ENCODE peak calls at places on chromosomes 5 and 9, in eight cellular contexts. One of them, this sample, is unnamed.

GRCh38 chr9:21357479-21358290 is 7.0 kb upstream of the IFNA6 start:
- DNase-seq in caudate nucleus: no peak
- DNase-seq in aorta: no peak
- DNase-seq in stimulated activated CD4-positive, alpha-beta T cell treated with anti-CD3 and anti-CD28 coated beads, Interleukin-12 subunit alpha, Interleukin-12 subunit beta, amount 100 ng/mL, for 4 hours: no peak
- DNase-seq in NCI-H2081: no peak
- DNase-seq in memory B cell: peak; percentile 10
- DNase-seq in activated CD4-positive, alpha-beta T cell treated with anti-CD3 and anti-CD28 coated beads, Interleukin-2, amount 10 ng/mL, durations not matched to agents 24 days and 14 days: peak; percentile 77
- DNase-seq in A549: no peak
- DNase-seq in this sample: no peak

GRCh38 chr9:98573749-98574278 is 134.9 kb downstream of the GABBR2 start:
- DNase-seq in caudate nucleus: no peak
- DNase-seq in aorta: no peak
- DNase-seq in stimulated activated CD4-positive, alpha-beta T cell treated with anti-CD3 and anti-CD28 coated beads, Interleukin-12 subunit alpha, Interleukin-12 subunit beta, amount 100 ng/mL, for 4 hours: no peak
- DNase-seq in NCI-H2081: no peak
- DNase-seq in memory B cell: no peak
- DNase-seq in activated CD4-positive, alpha-beta T cell treated with anti-CD3 and anti-CD28 coated beads, Interleukin-2, amount 10 ng/mL, durations not matched to agents 24 days and 14 days: no peak
- DNase-seq in A549: no peak
- DNase-seq in this sample: no peak

GRCh38 chr5:53944981-53945380 is 365.4 kb downstream of the ARL15 start:
- DNase-seq in caudate nucleus: no peak
- DNase-seq in aorta: no peak
- DNase-seq in stimulated activated CD4-positive, alpha-beta T cell treated with anti-CD3 and anti-CD28 coated beads, Interleukin-12 subunit alpha, Interleukin-12 subunit beta, amount 100 ng/mL, for 4 hours: no peak
- DNase-seq in NCI-H2081: no peak
- DNase-seq in memory B cell: no peak
- DNase-seq in activated CD4-positive, alpha-beta T cell treated with anti-CD3 and anti-CD28 coated beads, Interleukin-2, amount 10 ng/mL, durations not matched to agents 24 days and 14 days: no peak
- DNase-seq in A549: no peak
- DNase-seq in this sample: no peak

GRCh38 chr5:150272531-150272930 is 17.0 kb downstream of the CAMK2A start:
- DNase-seq in caudate nucleus: no peak
- DNase-seq in aorta: no peak
- DNase-seq in stimulated activated CD4-positive, alpha-beta T cell treated with anti-CD3 and anti-CD28 coated beads, Interleukin-12 subunit alpha, Interleukin-12 subunit beta, amount 100 ng/mL, for 4 hours: no peak
- DNase-seq in NCI-H2081: no peak
- DNase-seq in memory B cell: no peak
- DNase-seq in activated CD4-positive, alpha-beta T cell treated with anti-CD3 and anti-CD28 coated beads, Interleukin-2, amount 10 ng/mL, durations not matched to agents 24 days and 14 days: no peak
- DNase-seq in A549: peak; percentile 59
- DNase-seq in this sample: no peak

GRCh38 chr5:144276034-144276822 is 105.6 kb downstream of the KCTD16 start:
- DNase-seq in caudate nucleus: no peak
- DNase-seq in aorta: no peak
- DNase-seq in stimulated activated CD4-positive, alpha-beta T cell treated with anti-CD3 and anti-CD28 coated beads, Interleukin-12 subunit alpha, Interleukin-12 subunit beta, amount 100 ng/mL, for 4 hours: no peak
- DNase-seq in NCI-H2081: no peak
- DNase-seq in memory B cell: no peak
- DNase-seq in activated CD4-positive, alpha-beta T cell treated with anti-CD3 and anti-CD28 coated beads, Interleukin-2, amount 10 ng/mL, durations not matched to agents 24 days and 14 days: no peak
- DNase-seq in A549: no peak
- DNase-seq in this sample: no peak

GRCh38 chr9:78654324-78654723 is 357.4 kb downstream of the PSAT1 start:
- DNase-seq in caudate nucleus: no peak
- DNase-seq in aorta: no peak
- DNase-seq in stimulated activated CD4-positive, alpha-beta T cell treated with anti-CD3 and anti-CD28 coated beads, Interleukin-12 subunit alpha, Interleukin-12 subunit beta, amount 100 ng/mL, for 4 hours: no peak
- DNase-seq in NCI-H2081: no peak
- DNase-seq in memory B cell: no peak
- DNase-seq in activated CD4-positive, alpha-beta T cell treated with anti-CD3 and anti-CD28 coated beads, Interleukin-2, amount 10 ng/mL, durations not matched to agents 24 days and 14 days: no peak
- DNase-seq in A549: no peak
- DNase-seq in this sample: no peak

GRCh38 chr5:116703923-116704322 is 129.3 kb upstream of the SEMA6A start:
- DNase-seq in caudate nucleus: no peak
- DNase-seq in aorta: no peak
- DNase-seq in stimulated activated CD4-positive, alpha-beta T cell treated with anti-CD3 and anti-CD28 coated beads, Interleukin-12 subunit alpha, Interleukin-12 subunit beta, amount 100 ng/mL, for 4 hours: no peak
- DNase-seq in NCI-H2081: no peak
- DNase-seq in memory B cell: no peak
- DNase-seq in activated CD4-positive, alpha-beta T cell treated with anti-CD3 and anti-CD28 coated beads, Interleukin-2, amount 10 ng/mL, durations not matched to agents 24 days and 14 days: no peak
- DNase-seq in A549: no peak
- DNase-seq in this sample: no peak

GRCh38 chr5:181167814-181168488 is 20.6 kb downstream of the OR2V2 start:
- DNase-seq in caudate nucleus: no peak
- DNase-seq in aorta: no peak
- DNase-seq in stimulated activated CD4-positive, alpha-beta T cell treated with anti-CD3 and anti-CD28 coated beads, Interleukin-12 subunit alpha, Interleukin-12 subunit beta, amount 100 ng/mL, for 4 hours: no peak
- DNase-seq in NCI-H2081: peak; percentile 35
- DNase-seq in memory B cell: no peak
- DNase-seq in activated CD4-positive, alpha-beta T cell treated with anti-CD3 and anti-CD28 coated beads, Interleukin-2, amount 10 ng/mL, durations not matched to agents 24 days and 14 days: peak; percentile 78
- DNase-seq in A549: no peak
- DNase-seq in this sample: no peak

GRCh38 chr5:55159763-55160492 is at the start of gene GPX8:
- DNase-seq in caudate nucleus: no peak
- DNase-seq in aorta: no peak
- DNase-seq in stimulated activated CD4-positive, alpha-beta T cell treated with anti-CD3 and anti-CD28 coated beads, Interleukin-12 subunit alpha, Interleukin-12 subunit beta, amount 100 ng/mL, for 4 hours: no peak
- DNase-seq in NCI-H2081: peak; percentile 8
- DNase-seq in memory B cell: no peak
- DNase-seq in activated CD4-positive, alpha-beta T cell treated with anti-CD3 and anti-CD28 coated beads, Interleukin-2, amount 10 ng/mL, durations not matched to agents 24 days and 14 days: peak; percentile 83
- DNase-seq in A549: peak; percentile 76
- DNase-seq in this sample: no peak

GRCh38 chr5:546376-546908 is 22.2 kb upstream of the SLC9A3 start:
- DNase-seq in caudate nucleus: no peak
- DNase-seq in aorta: no peak
- DNase-seq in stimulated activated CD4-positive, alpha-beta T cell treated with anti-CD3 and anti-CD28 coated beads, Interleukin-12 subunit alpha, Interleukin-12 subunit beta, amount 100 ng/mL, for 4 hours: no peak
- DNase-seq in NCI-H2081: no peak
- DNase-seq in memory B cell: no peak
- DNase-seq in activated CD4-positive, alpha-beta T cell treated with anti-CD3 and anti-CD28 coated beads, Interleukin-2, amount 10 ng/mL, durations not matched to agents 24 days and 14 days: no peak
- DNase-seq in A549: no peak
- DNase-seq in this sample: no peak

GRCh38 chr5:77957-78804 is 13.8 kb upstream of the PLEKHG4B start:
- DNase-seq in caudate nucleus: no peak
- DNase-seq in aorta: no peak
- DNase-seq in stimulated activated CD4-positive, alpha-beta T cell treated with anti-CD3 and anti-CD28 coated beads, Interleukin-12 subunit alpha, Interleukin-12 subunit beta, amount 100 ng/mL, for 4 hours: no peak
- DNase-seq in NCI-H2081: peak; percentile 40
- DNase-seq in memory B cell: no peak
- DNase-seq in activated CD4-positive, alpha-beta T cell treated with anti-CD3 and anti-CD28 coated beads, Interleukin-2, amount 10 ng/mL, durations not matched to agents 24 days and 14 days: peak; percentile 62
- DNase-seq in A549: peak; percentile 74
- DNase-seq in this sample: no peak

GRCh38 chr9:18689166-18689565 is 215.2 kb downstream of the ADAMTSL1 start:
- DNase-seq in caudate nucleus: no peak
- DNase-seq in aorta: no peak
- DNase-seq in stimulated activated CD4-positive, alpha-beta T cell treated with anti-CD3 and anti-CD28 coated beads, Interleukin-12 subunit alpha, Interleukin-12 subunit beta, amount 100 ng/mL, for 4 hours: no peak
- DNase-seq in NCI-H2081: no peak
- DNase-seq in memory B cell: no peak
- DNase-seq in activated CD4-positive, alpha-beta T cell treated with anti-CD3 and anti-CD28 coated beads, Interleukin-2, amount 10 ng/mL, durations not matched to agents 24 days and 14 days: no peak
- DNase-seq in A549: no peak
- DNase-seq in this sample: no peak

GRCh38 chr9:133931059-133931458 is 61.1 kb downstream of the VAV2 start:
- DNase-seq in caudate nucleus: peak; percentile 14
- DNase-seq in aorta: no peak
- DNase-seq in stimulated activated CD4-positive, alpha-beta T cell treated with anti-CD3 and anti-CD28 coated beads, Interleukin-12 subunit alpha, Interleukin-12 subunit beta, amount 100 ng/mL, for 4 hours: no peak
- DNase-seq in NCI-H2081: peak; percentile 36
- DNase-seq in memory B cell: no peak
- DNase-seq in activated CD4-positive, alpha-beta T cell treated with anti-CD3 and anti-CD28 coated beads, Interleukin-2, amount 10 ng/mL, durations not matched to agents 24 days and 14 days: no peak
- DNase-seq in A549: no peak
- DNase-seq in this sample: no peak

GRCh38 chr9:127974002-127974768 is 6.6 kb downstream of the EEIG1 start:
- DNase-seq in caudate nucleus: no peak
- DNase-seq in aorta: no peak
- DNase-seq in stimulated activated CD4-positive, alpha-beta T cell treated with anti-CD3 and anti-CD28 coated beads, Interleukin-12 subunit alpha, Interleukin-12 subunit beta, amount 100 ng/mL, for 4 hours: no peak
- DNase-seq in NCI-H2081: peak; percentile 68
- DNase-seq in memory B cell: no peak
- DNase-seq in activated CD4-positive, alpha-beta T cell treated with anti-CD3 and anti-CD28 coated beads, Interleukin-2, amount 10 ng/mL, durations not matched to agents 24 days and 14 days: no peak
- DNase-seq in A549: no peak
- DNase-seq in this sample: no peak

GRCh38 chr5:140011297-140011802 is 31.7 kb downstream of the NRG2 start:
- DNase-seq in caudate nucleus: no peak
- DNase-seq in aorta: no peak
- DNase-seq in stimulated activated CD4-positive, alpha-beta T cell treated with anti-CD3 and anti-CD28 coated beads, Interleukin-12 subunit alpha, Interleukin-12 subunit beta, amount 100 ng/mL, for 4 hours: no peak
- DNase-seq in NCI-H2081: no peak
- DNase-seq in memory B cell: no peak
- DNase-seq in activated CD4-positive, alpha-beta T cell treated with anti-CD3 and anti-CD28 coated beads, Interleukin-2, amount 10 ng/mL, durations not matched to agents 24 days and 14 days: no peak
- DNase-seq in A549: no peak
- DNase-seq in this sample: no peak

GRCh38 chr5:34522599-34523381 is 133.3 kb upstream of the RAI14 start:
- DNase-seq in caudate nucleus: peak; percentile 25
- DNase-seq in aorta: peak; percentile 76
- DNase-seq in stimulated activated CD4-positive, alpha-beta T cell treated with anti-CD3 and anti-CD28 coated beads, Interleukin-12 subunit alpha, Interleukin-12 subunit beta, amount 100 ng/mL, for 4 hours: peak; percentile 26
- DNase-seq in NCI-H2081: peak; percentile 85
- DNase-seq in memory B cell: peak; percentile 50
- DNase-seq in activated CD4-positive, alpha-beta T cell treated with anti-CD3 and anti-CD28 coated beads, Interleukin-2, amount 10 ng/mL, durations not matched to agents 24 days and 14 days: peak; percentile 83
- DNase-seq in A549: peak; percentile 80
- DNase-seq in this sample: peak; percentile 44

GRCh38 chr5:170538970-170539586 is 35.3 kb downstream of the KCNIP1 start:
- DNase-seq in caudate nucleus: no peak
- DNase-seq in aorta: no peak
- DNase-seq in stimulated activated CD4-positive, alpha-beta T cell treated with anti-CD3 and anti-CD28 coated beads, Interleukin-12 subunit alpha, Interleukin-12 subunit beta, amount 100 ng/mL, for 4 hours: no peak
- DNase-seq in NCI-H2081: no peak
- DNase-seq in memory B cell: no peak
- DNase-seq in activated CD4-positive, alpha-beta T cell treated with anti-CD3 and anti-CD28 coated beads, Interleukin-2, amount 10 ng/mL, durations not matched to agents 24 days and 14 days: no peak
- DNase-seq in A549: no peak
- DNase-seq in this sample: no peak

GRCh38 chr5:146233441-146233840 is 30.0 kb downstream of the RBM27 start:
- DNase-seq in caudate nucleus: peak; percentile 9
- DNase-seq in aorta: peak; percentile 51
- DNase-seq in stimulated activated CD4-positive, alpha-beta T cell treated with anti-CD3 and anti-CD28 coated beads, Interleukin-12 subunit alpha, Interleukin-12 subunit beta, amount 100 ng/mL, for 4 hours: no peak
- DNase-seq in NCI-H2081: no peak
- DNase-seq in memory B cell: no peak
- DNase-seq in activated CD4-positive, alpha-beta T cell treated with anti-CD3 and anti-CD28 coated beads, Interleukin-2, amount 10 ng/mL, durations not matched to agents 24 days and 14 days: no peak
- DNase-seq in A549: no peak
- DNase-seq in this sample: no peak